ENCODE peak calls at places on chromosomes 16 and 17, in six cellular contexts. E is uterus; L is activated naive CD4-positive, alpha-beta T cell treated with Interleukin-2 at 50 U/mL for 16 hours; S is stimulated activated CD8-positive, alpha-beta memory T cell treated with anti-CD3 and anti-CD28 coated beads, Interleukin-15, amount 100 ng/mL, for 1 hour; H is HEK293T; P is brain microvascular endothelial cell. U is an unnamed sample.

GRCh38 chr16:85612191-85612800 is 826 bp upstream of the GSE1 start:
- DNase-seq in E (peak), L (peak), S (no peak), H (peak), P (peak), U (peak)

GRCh38 chr17:72386619-72387237 is 265.9 kb downstream of the SOX9 start:
- DNase-seq in E (no peak), L (no peak), S (no peak), H (no peak), P (no peak), U (no peak)

GRCh38 chr16:30025156-30025555 is 2.2 kb downstream of the C16orf92 start:
- DNase-seq in E (no peak), L (no peak), S (no peak), H (no peak), P (no peak), U (no peak)

GRCh38 chr16:51276335-51276734 is 125.3 kb upstream of the SALL1 start:
- DNase-seq in E (no peak), L (no peak), S (no peak), H (no peak), P (no peak), U (no peak)

GRCh38 chr17:75152971-75153853 is 1.1 kb downstream of the JPT1 start:
- DNase-seq in E (no peak), L (peak), S (no peak), H (peak), P (no peak), U (peak)

GRCh38 chr17:45428050-45428953 is 4.4 kb downstream of the ARHGAP27 start:
- DNase-seq in E (peak), L (peak), S (peak), H (peak), P (peak), U (peak)

GRCh38 chr17:2158011-2158410 is 103.1 kb downstream of the HIC1 start:
- DNase-seq in E (peak), L (no peak), S (no peak), H (no peak), P (peak), U (no peak)

GRCh38 chr17:77637807-77638182 is 320.7 kb upstream of the TNRC6C start:
- DNase-seq in E (no peak), L (no peak), S (no peak), H (no peak), P (no peak), U (no peak)

GRCh38 chr17:57552114-57552601 is 192.9 kb downstream of the CCDC182 start:
- DNase-seq in E (peak), L (peak), S (no peak), H (peak), P (peak), U (peak)

GRCh38 chr17:1050996-1051925 is 54.3 kb downstream of the TIMM22 start:
- DNase-seq in E (no peak), L (no peak), S (no peak), H (no peak), P (no peak), U (peak)

GRCh38 chr16:27943766-27944165 is 119.7 kb downstream of the GSG1L start:
- DNase-seq in E (no peak), L (no peak), S (no peak), H (no peak), P (no peak), U (no peak)

GRCh38 chr16:4272114-4272954 is 489 bp downstream of the TFAP4 start:
- DNase-seq in E (no peak), L (peak), S (no peak), H (peak), P (no peak), U (peak)

GRCh38 chr17:41648411-41649195 is 24.2 kb upstream of the KRT17 start:
- DNase-seq in E (peak), L (peak), S (peak), H (peak), P (peak), U (peak)

GRCh38 chr16:46839986-46840443 is 9.0 kb upstream of the C16orf87 start:
- DNase-seq in E (no peak), L (no peak), S (no peak), H (no peak), P (no peak), U (no peak)

GRCh38 chr16:23104032-23104955 is 45.0 kb downstream of the USP31 start:
- DNase-seq in E (no peak), L (no peak), S (no peak), H (no peak), P (no peak), U (no peak)

GRCh38 chr16:35732046-35732810 is 2272.8 kb downstream of the TP53TG3F start:
- DNase-seq in E (no peak), L (no peak), S (no peak), H (no peak), P (no peak), U (no peak)

GRCh38 chr17:58246104-58246740 is 7.8 kb downstream of the LPO start:
- DNase-seq in E (no peak), L (no peak), S (no peak), H (no peak), P (no peak), U (no peak)

GRCh38 chr16:17101646-17102045 is 369.1 kb downstream of the XYLT1 start:
- DNase-seq in E (no peak), L (no peak), S (no peak), H (peak), P (no peak), U (no peak)

GRCh38 chr16:54928016-54928356 is 2.7 kb upstream of the IRX5 start:
- DNase-seq in E (no peak), L (no peak), S (no peak), H (no peak), P (no peak), U (no peak)

GRCh38 chr16:17345043-17345442 is 125.7 kb downstream of the XYLT1 start:
- DNase-seq in E (peak), L (no peak), S (no peak), H (no peak), P (no peak), U (peak)

GRCh38 chr17:69402052-69402451 is 12.4 kb upstream of the MAP2K6 start:
- DNase-seq in E (no peak), L (no peak), S (no peak), H (no peak), P (peak), U (no peak)